ENCODE peak calls at places on chromosomes 13 and 19, in five cellular contexts. One of them, this sample, is unnamed.

GRCh38 chr13:43434185-43434584 is 352.6 kb downstream of the ENOX1 start:
- DNase-seq in H9: no peak
- DNase-seq in psoas muscle: no peak
- DNase-seq in uterus: no peak
- DNase-seq in thoracic aorta: no peak
- DNase-seq in this sample: no peak

GRCh38 chr13:75762066-75762937 is 126.2 kb downstream of the LMO7 start:
- DNase-seq in H9: no peak
- DNase-seq in psoas muscle: no peak
- DNase-seq in uterus: no peak
- DNase-seq in thoracic aorta: no peak
- DNase-seq in this sample: no peak

GRCh38 chr13:93293716-93294115 is 67.1 kb downstream of the GPC6 start:
- DNase-seq in H9: no peak
- DNase-seq in psoas muscle: no peak
- DNase-seq in uterus: no peak
- DNase-seq in thoracic aorta: no peak
- DNase-seq in this sample: no peak

GRCh38 chr13:46660859-46661258 is 107.9 kb downstream of the LRCH1 start:
- DNase-seq in H9: no peak
- DNase-seq in psoas muscle: no peak
- DNase-seq in uterus: no peak
- DNase-seq in thoracic aorta: no peak
- DNase-seq in this sample: no peak

GRCh38 chr19:41265376-41266153 is 1.4 kb downstream of the HNRNPUL1 start:
- DNase-seq in H9: no peak
- DNase-seq in psoas muscle: no peak
- DNase-seq in uterus: no peak
- DNase-seq in thoracic aorta: no peak
- DNase-seq in this sample: no peak

GRCh38 chr13:86922936-86923335 is 748.2 kb upstream of the SLITRK5 start:
- DNase-seq in H9: no peak
- DNase-seq in psoas muscle: no peak
- DNase-seq in uterus: no peak
- DNase-seq in thoracic aorta: no peak
- DNase-seq in this sample: no peak

GRCh38 chr19:4597975-4598671 is 38.6 kb upstream of the SEMA6B start:
- DNase-seq in H9: peak
- DNase-seq in psoas muscle: no peak
- DNase-seq in uterus: peak
- DNase-seq in thoracic aorta: no peak
- DNase-seq in this sample: no peak

GRCh38 chr13:32211788-32212187 is 103.4 kb downstream of the ZAR1L start:
- DNase-seq in H9: no peak
- DNase-seq in psoas muscle: no peak
- DNase-seq in uterus: no peak
- DNase-seq in thoracic aorta: no peak
- DNase-seq in this sample: peak

GRCh38 chr19:45498411-45499195 is at the start of gene PPM1N:
- DNase-seq in H9: peak
- DNase-seq in psoas muscle: peak
- DNase-seq in uterus: no peak
- DNase-seq in thoracic aorta: no peak
- DNase-seq in this sample: peak

GRCh38 chr19:7477758-7478157 is 11.1 kb downstream of the PEX11G start:
- DNase-seq in H9: no peak
- DNase-seq in psoas muscle: no peak
- DNase-seq in uterus: no peak
- DNase-seq in thoracic aorta: no peak
- DNase-seq in this sample: no peak

GRCh38 chr19:9485140-9485539 is 13.3 kb downstream of the ZNF560 start:
- DNase-seq in H9: no peak
- DNase-seq in psoas muscle: no peak
- DNase-seq in uterus: no peak
- DNase-seq in thoracic aorta: no peak
- DNase-seq in this sample: no peak

GRCh38 chr13:33109319-33109718 is 93.1 kb downstream of the KL start:
- DNase-seq in H9: no peak
- DNase-seq in psoas muscle: no peak
- DNase-seq in uterus: no peak
- DNase-seq in thoracic aorta: no peak
- DNase-seq in this sample: no peak

GRCh38 chr13:58302349-58302748 is 670.8 kb downstream of the PCDH17 start:
- DNase-seq in H9: no peak
- DNase-seq in psoas muscle: no peak
- DNase-seq in uterus: no peak
- DNase-seq in thoracic aorta: no peak
- DNase-seq in this sample: no peak

GRCh38 chr19:37594982-37595382 is 306 bp downstream of the ZNF540 start:
- DNase-seq in H9: no peak
- DNase-seq in psoas muscle: peak
- DNase-seq in uterus: peak
- DNase-seq in thoracic aorta: peak
- DNase-seq in this sample: peak

GRCh38 chr13:41296879-41297646 is 14.0 kb upstream of the NAA16 start:
- DNase-seq in H9: no peak
- DNase-seq in psoas muscle: no peak
- DNase-seq in uterus: no peak
- DNase-seq in thoracic aorta: no peak
- DNase-seq in this sample: no peak

GRCh38 chr19:7783991-7784421 is 21.0 kb downstream of the CLEC4M start:
- DNase-seq in H9: peak
- DNase-seq in psoas muscle: no peak
- DNase-seq in uterus: no peak
- DNase-seq in thoracic aorta: no peak
- DNase-seq in this sample: no peak

GRCh38 chr19:7788178-7788932 is 25.3 kb downstream of the CLEC4M start:
- DNase-seq in H9: peak
- DNase-seq in psoas muscle: no peak
- DNase-seq in uterus: no peak
- DNase-seq in thoracic aorta: no peak
- DNase-seq in this sample: no peak

GRCh38 chr19:3670258-3670795 is 29.9 kb downstream of the PIP5K1C start:
- DNase-seq in H9: no peak
- DNase-seq in psoas muscle: peak
- DNase-seq in uterus: peak
- DNase-seq in thoracic aorta: peak
- DNase-seq in this sample: peak

GRCh38 chr19:31347828-31348314 is 1.4 kb downstream of the TSHZ3 start:
- DNase-seq in H9: no peak
- DNase-seq in psoas muscle: no peak
- DNase-seq in uterus: peak
- DNase-seq in thoracic aorta: no peak
- DNase-seq in this sample: no peak

GRCh38 chr19:56971230-56971629 is 130.7 kb upstream of the PEG3 start:
- DNase-seq in H9: no peak
- DNase-seq in psoas muscle: no peak
- DNase-seq in uterus: no peak
- DNase-seq in thoracic aorta: no peak
- DNase-seq in this sample: no peak

GRCh38 chr19:52197964-52198363 is 8.1 kb downstream of the PPP2R1A start:
- DNase-seq in H9: no peak
- DNase-seq in psoas muscle: no peak
- DNase-seq in uterus: no peak
- DNase-seq in thoracic aorta: no peak
- DNase-seq in this sample: no peak

GRCh38 chr13:35994131-35994966 is 136.8 kb downstream of the DCLK1 start:
- DNase-seq in H9: no peak
- DNase-seq in psoas muscle: peak
- DNase-seq in uterus: peak
- DNase-seq in thoracic aorta: peak
- DNase-seq in this sample: peak

GRCh38 chr19:1840541-1841115 is 7.7 kb downstream of the REXO1 start:
- DNase-seq in H9: no peak
- DNase-seq in psoas muscle: no peak
- DNase-seq in uterus: no peak
- DNase-seq in thoracic aorta: no peak
- DNase-seq in this sample: peak

GRCh38 chr13:87872813-87873212 is 201.6 kb downstream of the SLITRK5 start:
- DNase-seq in H9: no peak
- DNase-seq in psoas muscle: no peak
- DNase-seq in uterus: no peak
- DNase-seq in thoracic aorta: no peak
- DNase-seq in this sample: no peak

GRCh38 chr19:46489445-46490272 is 6.0 kb downstream of the PNMA8B start:
- DNase-seq in H9: no peak
- DNase-seq in psoas muscle: peak
- DNase-seq in uterus: peak
- DNase-seq in thoracic aorta: peak
- DNase-seq in this sample: peak

DNA sequence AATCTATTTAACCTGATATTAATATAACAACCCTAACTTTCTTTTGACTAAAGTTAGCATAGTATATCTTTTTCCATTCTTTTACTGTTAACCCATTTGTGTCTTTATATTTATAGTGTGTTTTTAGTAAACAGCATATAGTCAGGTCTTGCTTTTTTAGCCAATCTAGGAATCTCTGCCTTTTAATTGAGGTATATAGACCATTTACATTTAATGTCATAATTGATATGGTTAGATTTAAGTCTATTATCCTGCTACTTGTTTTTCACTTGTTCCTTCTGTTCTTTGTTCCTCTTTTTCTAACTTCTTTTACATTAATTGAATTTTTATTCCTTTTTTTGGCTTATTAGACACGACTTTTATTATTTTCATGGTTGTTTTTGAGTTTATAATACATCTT is 174.4 kb downstream of the KCTD15 start:
- DNase-seq in H9: no peak
- DNase-seq in psoas muscle: no peak
- DNase-seq in uterus: no peak
- DNase-seq in thoracic aorta: no peak
- DNase-seq in this sample: no peak
- H3K27ac ChIP-seq in H9: no peak
- H3K27ac ChIP-seq in psoas muscle: no peak
- H3K27ac ChIP-seq in uterus: no peak
- H3K27ac ChIP-seq in thoracic aorta: no peak
- H3K27ac ChIP-seq in this sample: no peak

GRCh38 chr13:99577934-99578917 is 77.0 kb downstream of the TM9SF2 start:
- DNase-seq in H9: no peak
- DNase-seq in psoas muscle: no peak
- DNase-seq in uterus: no peak
- DNase-seq in thoracic aorta: no peak
- DNase-seq in this sample: no peak
- TF ChIP-seq CTCF in H9: peak
- TF ChIP-seq CTCF in psoas muscle: no peak
- TF ChIP-seq CTCF in uterus: peak
- TF ChIP-seq CTCF in thoracic aorta: peak
- TF ChIP-seq CTCF in this sample: peak

GRCh38 chr13:34672631-34673030 is 269.4 kb upstream of the NBEA start:
- DNase-seq in H9: no peak
- DNase-seq in psoas muscle: no peak
- DNase-seq in uterus: no peak
- DNase-seq in thoracic aorta: no peak
- DNase-seq in this sample: no peak
- H3K27ac ChIP-seq in H9: no peak
- H3K27ac ChIP-seq in psoas muscle: no peak
- H3K27ac ChIP-seq in uterus: no peak
- H3K27ac ChIP-seq in thoracic aorta: no peak
- H3K27ac ChIP-seq in this sample: peak

DNA sequence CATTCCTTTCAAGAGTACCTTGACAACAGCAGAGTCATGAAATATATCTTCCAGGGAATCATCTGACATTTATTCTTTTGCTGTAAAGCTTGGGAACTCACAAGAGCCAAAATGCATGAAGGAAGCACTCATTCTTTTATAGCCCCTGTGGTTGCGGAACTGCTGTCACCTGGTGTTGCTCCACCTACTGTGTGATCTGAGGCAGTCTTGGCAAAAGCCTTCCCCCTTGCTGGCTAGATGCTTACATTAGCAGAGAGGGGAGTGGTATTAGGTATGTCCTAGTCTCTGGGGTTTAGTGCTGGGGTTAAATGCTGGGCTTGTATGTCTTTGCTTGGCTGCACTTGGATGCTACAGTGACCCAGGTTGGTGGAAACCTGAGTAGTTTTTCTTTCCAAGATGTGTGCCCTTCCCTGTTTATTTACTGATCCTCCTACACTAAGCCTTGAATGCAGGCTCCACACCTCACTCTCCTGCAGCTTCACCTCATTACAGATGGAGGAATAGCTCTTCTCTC is 99.3 kb downstream of the WDFY2 start:
- DNase-seq in H9: no peak
- DNase-seq in psoas muscle: no peak
- DNase-seq in uterus: no peak
- DNase-seq in thoracic aorta: no peak
- DNase-seq in this sample: no peak
- TF ChIP-seq CTCF in H9: no peak
- TF ChIP-seq CTCF in psoas muscle: no peak
- TF ChIP-seq CTCF in uterus: no peak
- TF ChIP-seq CTCF in thoracic aorta: no peak
- TF ChIP-seq CTCF in this sample: no peak

DNA sequence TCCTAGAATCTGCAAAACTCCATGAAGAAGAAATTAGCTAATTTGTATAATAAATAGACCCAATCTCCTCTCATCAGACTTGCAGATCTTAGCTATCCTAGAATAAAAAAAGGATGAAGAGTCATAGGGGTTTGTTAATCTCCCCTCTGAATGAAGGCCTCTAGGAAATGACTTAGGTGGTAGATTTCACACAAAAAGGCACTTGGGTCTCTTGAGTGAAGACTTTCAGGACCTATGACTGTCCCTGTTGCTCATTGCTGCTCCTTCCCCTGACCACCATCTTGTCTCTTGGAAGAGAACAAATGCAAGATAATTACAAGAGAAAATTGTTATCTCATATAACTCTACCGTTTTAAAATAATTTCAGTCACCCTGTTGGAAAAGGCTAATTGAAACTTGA is 302.1 kb downstream of the EFNB2 start:
- DNase-seq in H9: no peak
- DNase-seq in psoas muscle: no peak
- DNase-seq in uterus: no peak
- DNase-seq in thoracic aorta: no peak
- DNase-seq in this sample: no peak
- H3K27ac ChIP-seq in H9: peak
- H3K27ac ChIP-seq in psoas muscle: no peak
- H3K27ac ChIP-seq in uterus: no peak
- H3K27ac ChIP-seq in thoracic aorta: no peak
- H3K27ac ChIP-seq in this sample: no peak

GRCh38 chr19:49746206-49746958 is 16.7 kb downstream of the TSKS start:
- DNase-seq in H9: peak
- DNase-seq in psoas muscle: peak
- DNase-seq in uterus: peak
- DNase-seq in thoracic aorta: no peak
- DNase-seq in this sample: peak
- TF ChIP-seq CTCF in H9: peak
- TF ChIP-seq CTCF in psoas muscle: no peak
- TF ChIP-seq CTCF in uterus: no peak
- TF ChIP-seq CTCF in thoracic aorta: no peak
- TF ChIP-seq CTCF in this sample: no peak

DNA sequence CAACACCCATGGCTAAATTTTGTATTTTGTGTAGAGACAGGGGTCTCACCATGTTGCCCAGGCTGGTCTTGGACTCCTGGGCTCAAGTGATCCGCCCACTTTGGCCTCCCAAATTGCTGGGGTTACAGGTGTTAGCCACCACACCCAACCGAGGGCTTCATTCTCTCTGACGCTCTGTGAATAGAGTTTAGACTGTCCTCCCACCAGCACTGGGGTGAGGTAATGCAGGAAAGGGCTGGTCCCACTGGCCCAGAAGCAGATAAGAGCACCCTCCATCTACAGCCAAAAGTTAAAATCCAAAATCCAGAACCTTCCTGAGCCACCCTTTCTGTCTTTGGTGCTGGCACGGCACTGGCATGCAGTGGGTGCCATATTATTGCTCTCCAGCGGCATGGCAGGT is 31.8 kb upstream of the HOMER3 start:
- DNase-seq in H9: no peak
- DNase-seq in psoas muscle: no peak
- DNase-seq in uterus: no peak
- DNase-seq in thoracic aorta: no peak
- DNase-seq in this sample: no peak
- H3K27ac ChIP-seq in H9: no peak
- H3K27ac ChIP-seq in psoas muscle: peak
- H3K27ac ChIP-seq in uterus: no peak
- H3K27ac ChIP-seq in thoracic aorta: no peak
- H3K27ac ChIP-seq in this sample: peak

This sample was measured in heart left ventricle.